ENCODE peak calls at places on chromosomes 2 and 18, in eight cellular contexts. One of them, this sample, is unnamed.
A peak's percentile ranks its signal among the peaks of the same experiment; 100 is the strongest.

GRCh38 chr2:60806988-60807681 is 51.1 kb downstream of the PAPOLG start:
- DNase-seq in esophagus squamous epithelium: no peak
- DNase-seq in mucosa of descending colon: no peak
- DNase-seq in MM.1S: peak; percentile 17
- DNase-seq in IMR-90: peak; percentile 77
- DNase-seq in cardiac muscle cell: peak; percentile 13
- DNase-seq in uterus: no peak
- DNase-seq in body of pancreas: no peak
- DNase-seq in this sample: no peak

GRCh38 chr2:159684796-159685195 is 27.5 kb upstream of the MARCHF7 start:
- DNase-seq in MM.1S: no peak
- DNase-seq in uterus: no peak
- DNase-seq in body of pancreas: no peak
- DNase-seq in mucosa of descending colon: no peak
- DNase-seq in esophagus squamous epithelium: no peak
- DNase-seq in IMR-90: peak; percentile 75
- DNase-seq in cardiac muscle cell: no peak
- DNase-seq in this sample: no peak

GRCh38 chr2:233814063-233814435 is 35.9 kb downstream of the MROH2A start:
- DNase-seq in cardiac muscle cell: no peak
- DNase-seq in mucosa of descending colon: no peak
- DNase-seq in IMR-90: peak; percentile 5
- DNase-seq in uterus: no peak
- DNase-seq in esophagus squamous epithelium: no peak
- DNase-seq in MM.1S: no peak
- DNase-seq in body of pancreas: no peak
- DNase-seq in this sample: no peak

GRCh38 chr2:118823666-118824065 is 23.8 kb downstream of the EN1 start:
- DNase-seq in uterus: no peak
- DNase-seq in IMR-90: no peak
- DNase-seq in esophagus squamous epithelium: no peak
- DNase-seq in MM.1S: no peak
- DNase-seq in body of pancreas: no peak
- DNase-seq in mucosa of descending colon: no peak
- DNase-seq in cardiac muscle cell: no peak
- DNase-seq in this sample: no peak

GRCh38 chr18:22556271-22556990 is 138.7 kb upstream of the CTAGE1 start:
- DNase-seq in uterus: peak; percentile 47
- DNase-seq in cardiac muscle cell: no peak
- DNase-seq in mucosa of descending colon: no peak
- DNase-seq in esophagus squamous epithelium: no peak
- DNase-seq in IMR-90: peak; percentile 38
- DNase-seq in body of pancreas: peak; percentile 60
- DNase-seq in MM.1S: no peak
- DNase-seq in this sample: no peak

GRCh38 chr18:45688834-45689233 is 35.1 kb upstream of the SLC14A1 start:
- DNase-seq in cardiac muscle cell: no peak
- DNase-seq in MM.1S: no peak
- DNase-seq in uterus: no peak
- DNase-seq in mucosa of descending colon: peak; percentile 38
- DNase-seq in body of pancreas: no peak
- DNase-seq in IMR-90: no peak
- DNase-seq in esophagus squamous epithelium: no peak
- DNase-seq in this sample: no peak

GRCh38 chr2:236393581-236393980 is 129.4 kb upstream of the ASB18 start:
- DNase-seq in IMR-90: no peak
- DNase-seq in mucosa of descending colon: no peak
- DNase-seq in MM.1S: no peak
- DNase-seq in body of pancreas: no peak
- DNase-seq in cardiac muscle cell: no peak
- DNase-seq in uterus: no peak
- DNase-seq in esophagus squamous epithelium: no peak
- DNase-seq in this sample: no peak

GRCh38 chr18:48715651-48716354 is 177.0 kb downstream of the CTIF start:
- DNase-seq in IMR-90: no peak
- DNase-seq in cardiac muscle cell: no peak
- DNase-seq in body of pancreas: no peak
- DNase-seq in MM.1S: no peak
- DNase-seq in mucosa of descending colon: peak; percentile 75
- DNase-seq in uterus: no peak
- DNase-seq in esophagus squamous epithelium: no peak
- DNase-seq in this sample: peak; percentile 49

GRCh38 chr2:234368861-234369261 is 128.0 kb downstream of the ARL4C start:
- DNase-seq in mucosa of descending colon: peak; percentile 43
- DNase-seq in MM.1S: no peak
- DNase-seq in uterus: no peak
- DNase-seq in body of pancreas: no peak
- DNase-seq in esophagus squamous epithelium: no peak
- DNase-seq in cardiac muscle cell: no peak
- DNase-seq in IMR-90: peak; percentile 28
- DNase-seq in this sample: peak; percentile 41

GRCh38 chr2:15359716-15360531 is 201.2 kb downstream of the NBAS start:
- DNase-seq in esophagus squamous epithelium: no peak
- DNase-seq in uterus: no peak
- DNase-seq in MM.1S: no peak
- DNase-seq in cardiac muscle cell: no peak
- DNase-seq in body of pancreas: no peak
- DNase-seq in mucosa of descending colon: no peak
- DNase-seq in IMR-90: peak; percentile 93
- DNase-seq in this sample: no peak

GRCh38 chr18:10907749-10908148 is 241.6 kb downstream of the PIEZO2 start:
- DNase-seq in MM.1S: no peak
- DNase-seq in mucosa of descending colon: no peak
- DNase-seq in body of pancreas: no peak
- DNase-seq in cardiac muscle cell: no peak
- DNase-seq in uterus: no peak
- DNase-seq in esophagus squamous epithelium: no peak
- DNase-seq in IMR-90: no peak
- DNase-seq in this sample: no peak

GRCh38 chr2:214244847-214245246 is 166.0 kb upstream of the VWC2L start:
- DNase-seq in mucosa of descending colon: no peak
- DNase-seq in esophagus squamous epithelium: no peak
- DNase-seq in cardiac muscle cell: peak; percentile 27
- DNase-seq in uterus: no peak
- DNase-seq in MM.1S: no peak
- DNase-seq in body of pancreas: no peak
- DNase-seq in IMR-90: peak; percentile 17
- DNase-seq in this sample: no peak

GRCh38 chr2:71930073-71930681 is 217.5 kb downstream of the CYP26B1 start:
- DNase-seq in body of pancreas: no peak
- DNase-seq in esophagus squamous epithelium: no peak
- DNase-seq in cardiac muscle cell: no peak
- DNase-seq in uterus: no peak
- DNase-seq in MM.1S: no peak
- DNase-seq in mucosa of descending colon: peak; percentile 72
- DNase-seq in IMR-90: no peak
- DNase-seq in this sample: peak; percentile 27

GRCh38 chr18:62937065-62937464 is 221.7 kb downstream of the PHLPP1 start:
- DNase-seq in IMR-90: peak; percentile 36
- DNase-seq in MM.1S: no peak
- DNase-seq in mucosa of descending colon: no peak
- DNase-seq in uterus: no peak
- DNase-seq in cardiac muscle cell: no peak
- DNase-seq in body of pancreas: no peak
- DNase-seq in esophagus squamous epithelium: no peak
- DNase-seq in this sample: no peak

GRCh38 chr2:161273038-161273760 is 35.0 kb upstream of the PSMD14 start:
- DNase-seq in MM.1S: peak; percentile 71
- DNase-seq in esophagus squamous epithelium: no peak
- DNase-seq in cardiac muscle cell: peak; percentile 75
- DNase-seq in body of pancreas: no peak
- DNase-seq in mucosa of descending colon: no peak
- DNase-seq in uterus: no peak
- DNase-seq in IMR-90: peak; percentile 72
- DNase-seq in this sample: no peak

GRCh38 chr18:26470011-26470637 is 78.2 kb downstream of the KCTD1 start:
- DNase-seq in body of pancreas: no peak
- DNase-seq in cardiac muscle cell: peak; percentile 14
- DNase-seq in MM.1S: no peak
- DNase-seq in uterus: no peak
- DNase-seq in mucosa of descending colon: no peak
- DNase-seq in esophagus squamous epithelium: no peak
- DNase-seq in IMR-90: peak; percentile 73
- DNase-seq in this sample: no peak

GRCh38 chr2:212957184-212957583 is 194.2 kb downstream of the IKZF2 start:
- DNase-seq in uterus: no peak
- DNase-seq in body of pancreas: no peak
- DNase-seq in MM.1S: no peak
- DNase-seq in IMR-90: no peak
- DNase-seq in esophagus squamous epithelium: no peak
- DNase-seq in cardiac muscle cell: no peak
- DNase-seq in mucosa of descending colon: no peak
- DNase-seq in this sample: no peak

GRCh38 chr18:22214731-22215528 is 45.5 kb downstream of the GATA6 start:
- DNase-seq in mucosa of descending colon: no peak
- DNase-seq in IMR-90: peak; percentile 57
- DNase-seq in MM.1S: no peak
- DNase-seq in cardiac muscle cell: no peak
- DNase-seq in uterus: no peak
- DNase-seq in body of pancreas: no peak
- DNase-seq in esophagus squamous epithelium: no peak
- DNase-seq in this sample: no peak

GRCh38 chr2:165196411-165196810 is 7.4 kb downstream of the SCN3A start:
- DNase-seq in body of pancreas: no peak
- DNase-seq in MM.1S: no peak
- DNase-seq in cardiac muscle cell: no peak
- DNase-seq in mucosa of descending colon: no peak
- DNase-seq in esophagus squamous epithelium: no peak
- DNase-seq in IMR-90: no peak
- DNase-seq in uterus: no peak
- DNase-seq in this sample: no peak

GRCh38 chr2:186125625-186126024 is 360.4 kb upstream of the ZC3H15 start:
- DNase-seq in IMR-90: no peak
- DNase-seq in cardiac muscle cell: no peak
- DNase-seq in mucosa of descending colon: no peak
- DNase-seq in MM.1S: no peak
- DNase-seq in esophagus squamous epithelium: no peak
- DNase-seq in uterus: no peak
- DNase-seq in body of pancreas: no peak
- DNase-seq in this sample: no peak

DNA sequence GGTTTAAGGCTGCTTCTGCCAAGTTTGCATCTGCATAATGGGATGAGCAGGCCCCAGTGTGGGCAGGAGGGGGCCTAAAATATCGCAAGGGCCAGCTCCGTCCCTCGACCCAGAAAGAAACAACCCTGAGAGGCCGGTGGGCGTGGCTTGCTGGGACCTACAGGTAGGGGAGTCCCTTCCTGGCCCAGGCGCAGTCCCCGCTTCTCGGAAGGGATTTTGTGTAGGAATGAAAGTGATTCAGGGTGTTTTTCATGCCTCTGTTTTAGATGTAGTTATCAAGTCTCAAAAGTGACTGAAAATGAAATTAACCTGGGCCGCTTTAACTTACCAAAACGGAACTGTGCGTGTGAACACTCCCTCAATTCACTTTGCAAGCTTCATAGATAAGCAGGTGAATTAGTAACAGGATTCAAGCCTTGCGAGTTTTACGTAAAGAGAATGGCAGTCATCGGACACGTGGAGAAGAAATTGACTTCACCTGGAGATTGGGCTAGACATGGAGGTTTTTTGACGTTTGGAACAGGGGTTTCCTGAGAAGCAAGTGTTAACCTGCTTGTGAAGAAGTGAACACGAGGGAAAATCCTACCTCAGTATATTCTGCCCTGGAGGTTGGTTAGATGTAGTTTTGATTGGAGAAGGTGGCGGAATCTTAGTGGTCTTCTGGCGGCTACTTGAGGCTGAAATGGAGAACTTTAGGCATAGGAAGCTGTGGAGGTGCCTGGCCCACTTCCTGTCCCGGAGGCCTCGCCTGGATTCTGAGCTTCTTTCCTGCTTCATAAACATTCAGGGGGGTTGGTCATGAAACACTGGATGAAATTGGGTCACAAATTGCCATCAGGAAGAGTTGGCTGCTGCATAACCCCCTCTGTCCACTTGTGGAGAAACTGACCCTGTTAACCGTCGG is 1.7 kb downstream of the NCK2 start:
- DNase-seq in MM.1S: peak; percentile 89
- DNase-seq in body of pancreas: peak; percentile 91
- DNase-seq in cardiac muscle cell: peak; percentile 41
- DNase-seq in IMR-90: no peak
- DNase-seq in mucosa of descending colon: peak; percentile 89
- DNase-seq in esophagus squamous epithelium: no peak
- DNase-seq in uterus: peak; percentile 27
- DNase-seq in this sample: peak; percentile 78
- H3K4me1 ChIP-seq in MM.1S: peaks cover 29% of the 10 kb centered on the region
- H3K4me1 ChIP-seq in body of pancreas: peaks cover 53% of the 10 kb centered on the region
- H3K4me1 ChIP-seq in cardiac muscle cell: no peaks in the 10 kb centered on the region
- H3K4me1 ChIP-seq in IMR-90: peaks cover 6% of the 10 kb centered on the region
- H3K4me1 ChIP-seq in mucosa of descending colon: peaks cover 18% of the 10 kb centered on the region
- H3K4me1 ChIP-seq in esophagus squamous epithelium: peaks cover 41% of the 10 kb centered on the region
- H3K4me1 ChIP-seq in uterus: peaks cover 8% of the 10 kb centered on the region
- H3K4me1 ChIP-seq in this sample: peaks cover 13% of the 10 kb centered on the region

GRCh38 chr2:183866666-183867065 is 731.7 kb upstream of the ZNF804A start:
- DNase-seq in IMR-90: no peak
- DNase-seq in body of pancreas: no peak
- DNase-seq in mucosa of descending colon: no peak
- DNase-seq in uterus: no peak
- DNase-seq in cardiac muscle cell: no peak
- DNase-seq in MM.1S: no peak
- DNase-seq in esophagus squamous epithelium: no peak
- DNase-seq in this sample: no peak
- H3K4me1 ChIP-seq in IMR-90: no peaks in the 10 kb centered on the region
- H3K4me1 ChIP-seq in body of pancreas: no peaks in the 10 kb centered on the region
- H3K4me1 ChIP-seq in mucosa of descending colon: no peaks in the 10 kb centered on the region
- H3K4me1 ChIP-seq in uterus: no peaks in the 10 kb centered on the region
- H3K4me1 ChIP-seq in cardiac muscle cell: no peaks in the 10 kb centered on the region
- H3K4me1 ChIP-seq in MM.1S: no peaks in the 10 kb centered on the region
- H3K4me1 ChIP-seq in esophagus squamous epithelium: no peaks in the 10 kb centered on the region
- H3K4me1 ChIP-seq in this sample: no peaks in the 10 kb centered on the region

GRCh38 chr2:216692636-216693413 is 2.5 kb downstream of the IGFBP5 start:
- DNase-seq in esophagus squamous epithelium: no peak
- DNase-seq in MM.1S: peak; percentile 72
- DNase-seq in uterus: peak; percentile 95
- DNase-seq in mucosa of descending colon: peak; percentile 78
- DNase-seq in body of pancreas: peak; percentile 77
- DNase-seq in cardiac muscle cell: peak; percentile 92
- DNase-seq in IMR-90: peak; percentile 81
- DNase-seq in this sample: peak; percentile 80
- H3K4me1 ChIP-seq in esophagus squamous epithelium: peaks cover 44% of the 10 kb centered on the region
- H3K4me1 ChIP-seq in MM.1S: no peaks in the 10 kb centered on the region
- H3K4me1 ChIP-seq in uterus: peaks cover 9% of the 10 kb centered on the region
- H3K4me1 ChIP-seq in mucosa of descending colon: peaks cover 19% of the 10 kb centered on the region
- H3K4me1 ChIP-seq in body of pancreas: peaks cover 42% of the 10 kb centered on the region
- H3K4me1 ChIP-seq in cardiac muscle cell: peaks cover 39% of the 10 kb centered on the region
- H3K4me1 ChIP-seq in IMR-90: peaks cover 16% of the 10 kb centered on the region
- H3K4me1 ChIP-seq in this sample: peaks cover 3% of the 10 kb centered on the region

DNA sequence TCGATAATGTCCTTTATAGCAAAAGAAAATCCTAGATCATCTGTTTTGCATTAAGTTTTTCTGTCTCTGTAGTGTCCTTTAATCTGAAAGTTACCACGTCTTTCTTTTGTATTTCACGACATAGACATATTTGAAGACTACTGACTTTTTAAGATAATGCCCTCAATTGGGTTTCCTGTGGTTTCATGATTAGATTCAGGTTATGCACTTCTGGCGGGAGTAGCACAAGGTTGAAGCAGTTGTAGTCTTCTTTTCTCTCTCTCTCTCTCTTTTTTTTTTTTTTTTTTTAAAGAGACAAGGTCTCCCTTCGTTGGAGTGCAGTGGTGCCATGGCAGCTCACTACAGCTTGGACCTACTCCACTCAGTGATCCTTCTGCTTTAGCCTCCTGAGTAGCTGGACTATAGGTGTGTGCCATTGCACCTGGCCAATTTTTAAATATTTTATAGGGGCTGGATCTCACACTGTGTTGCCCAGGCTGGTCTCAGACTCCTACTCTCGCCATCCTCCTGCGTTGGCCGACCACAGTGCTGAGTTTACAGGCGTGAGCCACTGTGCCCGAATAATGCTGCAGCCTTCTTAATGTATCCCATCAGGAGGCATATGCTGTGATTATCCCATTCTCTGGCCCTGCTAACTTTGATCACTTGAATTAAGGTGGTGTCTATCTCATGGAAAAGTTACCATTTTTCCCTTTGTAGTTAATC is 3.9 kb downstream of the INPP4A start:
- DNase-seq in uterus: no peak
- DNase-seq in body of pancreas: no peak
- DNase-seq in esophagus squamous epithelium: no peak
- DNase-seq in MM.1S: peak; percentile 87
- DNase-seq in cardiac muscle cell: no peak
- DNase-seq in mucosa of descending colon: no peak
- DNase-seq in IMR-90: no peak
- DNase-seq in this sample: peak; percentile 18
- H3K4me1 ChIP-seq in uterus: peaks cover 4% of the 10 kb centered on the region
- H3K4me1 ChIP-seq in body of pancreas: peaks cover 13% of the 10 kb centered on the region
- H3K4me1 ChIP-seq in esophagus squamous epithelium: peaks cover 29% of the 10 kb centered on the region
- H3K4me1 ChIP-seq in MM.1S: peaks cover 49% of the 10 kb centered on the region
- H3K4me1 ChIP-seq in cardiac muscle cell: peaks cover 9% of the 10 kb centered on the region
- H3K4me1 ChIP-seq in mucosa of descending colon: peaks cover 18% of the 10 kb centered on the region
- H3K4me1 ChIP-seq in IMR-90: peaks cover 6% of the 10 kb centered on the region
- H3K4me1 ChIP-seq in this sample: peaks cover 11% of the 10 kb centered on the region